ENCODE peak calls at places on chromosomes 12 and 14, in four cellular contexts. R is PC-3; E is activated CD8-positive, alpha-beta memory T cell treated with anti-CD3 and anti-CD28 coated beads for 4 hours; C is T-helper 2 cell. A is an unnamed sample.

GRCh38 chr12:57477710-57478681 is 1.7 kb downstream of the ARHGAP9 start:
- DNase-seq in R (no peak), C (no peak), E (peak), A (no peak)

GRCh38 chr12:57027011-57027804 is 10.9 kb upstream of the TAC3 start:
- DNase-seq in C (no peak), R (no peak), E (no peak), A (no peak)

GRCh38 chr14:24425704-24426103 is 3.8 kb downstream of the CBLN3 start:
- DNase-seq in C (no peak), E (no peak), R (peak), A (no peak)

GRCh38 chr12:13390381-13390856 is 193.9 kb downstream of the EMP1 start:
- DNase-seq in R (peak), E (no peak), C (no peak), A (peak)

GRCh38 chr14:37246427-37246829 is 48.7 kb downstream of the MIPOL1 start:
- DNase-seq in R (peak), C (no peak), E (no peak), A (no peak)

GRCh38 chr12:116455540-116456306 is 103.5 kb upstream of the MAP1LC3B2 start:
- DNase-seq in R (peak), C (no peak), E (no peak), A (no peak)

GRCh38 chr14:89728964-89729363 is 225.6 kb downstream of the EFCAB11 start:
- DNase-seq in R (peak), C (no peak), E (no peak), A (no peak)

GRCh38 chr12:64273527-64274403 is 51.7 kb upstream of the KICS2 start:
- DNase-seq in R (peak), E (no peak), C (no peak), A (no peak)

GRCh38 chr12:90043264-90043663 is 334.6 kb upstream of the ATP2B1 start:
- DNase-seq in E (no peak), R (peak), C (no peak), A (no peak)

GRCh38 chr12:91565246-91565645 is 382.6 kb upstream of the DCN start:
- DNase-seq in E (peak), R (peak), C (peak), A (no peak)

GRCh38 chr12:109377139-109377685 is 29.5 kb downstream of the MYO1H start:
- DNase-seq in E (no peak), R (no peak), C (no peak), A (no peak)

GRCh38 chr12:78403681-78404080 is 460.9 kb upstream of the SYT1 start:
- DNase-seq in R (peak), E (no peak), C (no peak), A (no peak)

GRCh38 chr14:97056086-97056485 is 258.9 kb downstream of the VRK1 start:
- DNase-seq in R (peak), C (no peak), E (no peak), A (no peak)

GRCh38 chr14:87896393-87897380 is 96.3 kb downstream of the GALC start:
- DNase-seq in C (no peak), R (peak), E (no peak), A (no peak)